ENCODE peak calls at places on chromosomes 11 and 22, in eight cellular contexts. S is HCT116, M is heart left ventricle, B is lung, P is RWPE2, Z is gastrocnemius medialis, W is dorsolateral prefrontal cortex, R is lower lobe of right lung. H is an unnamed sample.

GRCh38 chr11:65925397-65925796 is 6.2 kb downstream of the DRAP1 start:
- DNase-seq in Z (no peak), B (no peak), R (no peak), M (no peak), P (no peak), W (no peak), S (no peak), H (no peak)

GRCh38 chr11:134509381-134510068 is 97.5 kb upstream of the B3GAT1 start:
- DNase-seq in B (no peak), M (no peak), S (no peak), Z (no peak), P (no peak), W (no peak), R (peak), H (no peak)

GRCh38 chr22:30565341-30565740 is 9.1 kb downstream of the GAL3ST1 start:
- DNase-seq in Z (no peak), R (no peak), S (no peak), B (no peak), M (no peak), W (no peak), P (no peak), H (no peak)

GRCh38 chr11:27592111-27592780 is 85.7 kb upstream of the LIN7C start:
- DNase-seq in R (no peak), S (no peak), Z (no peak), W (no peak), P (no peak), B (no peak), M (no peak), H (no peak)

GRCh38 chr22:19870153-19871022 is 15.7 kb upstream of the GNB1L start:
- DNase-seq in R (peak), W (peak), Z (no peak), P (peak), S (no peak), B (no peak), M (no peak), H (no peak)

GRCh38 chr11:6268811-6269210 is 9.2 kb downstream of the CCKBR start:
- DNase-seq in P (no peak), W (no peak), Z (no peak), B (no peak), M (no peak), R (no peak), S (no peak), H (no peak)

GRCh38 chr11:2772544-2773031 is 72.8 kb upstream of the KCNQ1OT1 start:
- DNase-seq in B (no peak), M (peak), Z (no peak), W (peak), R (peak), P (peak), S (peak), H (peak)

GRCh38 chr11:93849201-93849600 is 1.2 kb downstream of the VSTM5 start:
- DNase-seq in R (no peak), Z (no peak), B (no peak), P (no peak), M (no peak), W (no peak), S (no peak), H (no peak)

GRCh38 chr11:17601206-17602075 is 54.4 kb downstream of the OTOG start:
- DNase-seq in R (no peak), P (no peak), Z (no peak), M (no peak), W (no peak), B (peak), S (no peak), H (peak)

GRCh38 chr11:43930868-43931716 is 11.3 kb upstream of the C11orf96 start:
- DNase-seq in W (no peak), R (no peak), P (no peak), B (no peak), Z (no peak), S (no peak), M (no peak), H (no peak)

GRCh38 chr22:30205281-30206115 is 41.1 kb downstream of the LIF start:
- DNase-seq in R (no peak), Z (peak), W (no peak), B (no peak), S (no peak), M (no peak), P (no peak), H (peak)

GRCh38 chr11:129960216-129961214 is 42.1 kb downstream of the PRDM10 start:
- DNase-seq in S (peak), W (no peak), P (no peak), B (no peak), M (no peak), Z (no peak), R (no peak), H (no peak)

GRCh38 chr11:25163421-25163820 is 666.6 kb downstream of the LUZP2 start:
- DNase-seq in P (no peak), R (no peak), W (no peak), S (no peak), M (no peak), Z (no peak), B (no peak), H (no peak)

GRCh38 chr11:65716774-65717405 is 3.7 kb downstream of the RNASEH2C start:
- DNase-seq in M (no peak), B (no peak), S (no peak), P (no peak), Z (no peak), R (no peak), W (no peak), H (no peak)

GRCh38 chr22:19892249-19892879 is 37.7 kb upstream of the GNB1L start:
- DNase-seq in S (no peak), Z (no peak), R (no peak), M (no peak), B (no peak), P (no peak), W (no peak), H (no peak)

GRCh38 chr22:49544286-49544685 is 283.4 kb downstream of the BRD1 start:
- DNase-seq in P (no peak), B (no peak), Z (no peak), S (no peak), W (no peak), R (peak), M (peak), H (no peak)

GRCh38 chr11:110086892-110087309 is 6.3 kb upstream of the ZC3H12C start:
- DNase-seq in W (no peak), R (no peak), P (peak), S (no peak), M (no peak), Z (no peak), B (no peak), H (no peak)

GRCh38 chr11:12050470-12050891 is 42.1 kb upstream of the DKK3 start:
- DNase-seq in R (no peak), W (no peak), B (no peak), Z (no peak), S (no peak), P (no peak), M (no peak), H (no peak)

GRCh38 chr22:46156031-46156430 is 5.7 kb downstream of the PPARA start:
- DNase-seq in B (no peak), Z (no peak), R (no peak), P (no peak), M (no peak), S (no peak), W (no peak), H (no peak)

GRCh38 chr11:72996959-72997358 is 145.2 kb downstream of the FCHSD2 start:
- DNase-seq in B (no peak), R (no peak), M (no peak), S (no peak), W (no peak), P (no peak), Z (no peak), H (no peak)

GRCh38 chr22:45023431-45023830 is 13.6 kb upstream of the PHF21B start:
- DNase-seq in S (no peak), B (no peak), P (no peak), W (no peak), M (no peak), Z (no peak), R (no peak), H (no peak)

GRCh38 chr22:45014658-45015057 is 4.9 kb upstream of the PHF21B start:
- DNase-seq in S (no peak), P (no peak), B (no peak), M (no peak), R (no peak), W (no peak), Z (no peak), H (no peak)

DNA sequence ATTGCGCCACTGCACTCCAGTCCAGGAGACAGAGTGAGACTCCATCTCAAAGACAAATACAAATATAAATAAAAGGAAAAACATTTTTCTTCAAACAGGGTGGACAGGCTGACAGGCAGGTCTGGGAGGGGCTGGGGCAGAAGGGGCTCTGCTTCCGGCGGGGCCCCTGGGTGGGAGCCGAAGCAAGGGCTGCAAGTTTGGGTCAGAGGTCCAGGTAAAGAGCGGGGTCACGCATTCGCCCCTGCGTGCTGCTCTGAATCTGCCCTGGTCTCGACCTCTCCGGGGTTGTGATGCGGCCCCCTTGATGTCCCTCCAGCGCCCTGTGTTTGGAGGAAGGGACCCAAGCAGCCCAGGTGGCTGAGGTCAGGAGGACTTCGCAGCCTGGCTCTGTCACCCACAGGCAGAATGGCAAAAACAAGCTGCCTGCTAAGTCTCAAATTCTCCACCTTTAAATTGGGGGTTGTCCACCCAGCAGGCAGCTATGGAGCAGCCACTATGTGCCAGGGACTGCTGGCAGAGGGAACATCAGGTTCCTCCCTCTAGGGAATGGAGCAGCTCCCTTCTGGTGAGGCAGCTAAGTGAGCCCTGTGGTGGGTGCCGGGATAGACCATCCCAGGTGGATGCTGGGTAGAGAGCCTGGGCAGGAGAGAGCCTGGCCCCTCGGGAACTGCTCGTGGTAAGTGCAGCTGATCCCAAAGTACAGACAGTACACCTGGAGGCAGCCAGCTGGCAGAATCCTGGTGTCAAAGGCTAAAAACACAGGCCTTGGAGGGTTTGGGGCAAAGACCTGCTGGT is 10.3 kb upstream of the PHF21B start:
- DNase-seq in W (no peak), B (no peak), Z (no peak), S (no peak), P (no peak), M (no peak), R (no peak), H (no peak)
- TF ChIP-seq CTCF in W (no peak), B (no peak), Z (no peak), S (no peak), P (no peak), M (no peak), R (no peak), H (no peak)

GRCh38 chr11:69350596-69350995 is 56.6 kb downstream of the MYEOV start:
- DNase-seq in P (no peak), S (no peak), R (no peak), B (no peak), M (no peak), Z (no peak), W (no peak), H (no peak)

GRCh38 chr11:69352715-69353325 is 58.9 kb downstream of the MYEOV start:
- DNase-seq in R (peak), S (peak), B (peak), P (peak), M (no peak), W (no peak), Z (no peak), H (no peak)

GRCh38 chr11:69353696-69354544 is 60.0 kb downstream of the MYEOV start:
- DNase-seq in P (no peak), S (no peak), Z (no peak), M (no peak), W (no peak), R (peak), B (peak), H (no peak)

GRCh38 chr11:69351460-69351859 is 57.5 kb downstream of the MYEOV start:
- DNase-seq in Z (no peak), M (no peak), B (no peak), R (no peak), S (no peak), P (no peak), W (no peak), H (no peak)

DNA sequence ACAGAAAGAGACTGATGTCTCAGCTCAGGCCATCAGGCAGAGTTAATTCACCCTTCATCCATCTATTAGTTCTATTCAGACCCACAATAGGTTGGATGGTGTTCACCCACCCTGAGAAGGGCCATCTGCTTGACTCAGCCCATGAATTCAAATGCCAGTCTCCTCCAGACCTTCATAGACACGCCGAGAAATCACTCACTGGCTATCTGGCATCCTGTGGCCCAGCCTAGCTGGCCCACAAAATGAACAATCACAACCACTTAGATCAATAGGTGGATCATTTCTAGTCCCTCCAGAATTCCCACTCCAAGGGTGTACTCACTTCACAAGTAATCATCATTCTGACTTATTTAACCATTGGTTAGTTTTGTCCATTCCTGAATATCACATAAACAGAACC is 58.2 kb downstream of the MYEOV start:
- DNase-seq in S (no peak), W (no peak), M (no peak), R (no peak), Z (no peak), B (no peak), P (no peak), H (no peak)
- H3K27ac ChIP-seq in S (peak), W (no peak), M (no peak), R (no peak), Z (no peak), B (no peak), P (peak), H (no peak)

DNA sequence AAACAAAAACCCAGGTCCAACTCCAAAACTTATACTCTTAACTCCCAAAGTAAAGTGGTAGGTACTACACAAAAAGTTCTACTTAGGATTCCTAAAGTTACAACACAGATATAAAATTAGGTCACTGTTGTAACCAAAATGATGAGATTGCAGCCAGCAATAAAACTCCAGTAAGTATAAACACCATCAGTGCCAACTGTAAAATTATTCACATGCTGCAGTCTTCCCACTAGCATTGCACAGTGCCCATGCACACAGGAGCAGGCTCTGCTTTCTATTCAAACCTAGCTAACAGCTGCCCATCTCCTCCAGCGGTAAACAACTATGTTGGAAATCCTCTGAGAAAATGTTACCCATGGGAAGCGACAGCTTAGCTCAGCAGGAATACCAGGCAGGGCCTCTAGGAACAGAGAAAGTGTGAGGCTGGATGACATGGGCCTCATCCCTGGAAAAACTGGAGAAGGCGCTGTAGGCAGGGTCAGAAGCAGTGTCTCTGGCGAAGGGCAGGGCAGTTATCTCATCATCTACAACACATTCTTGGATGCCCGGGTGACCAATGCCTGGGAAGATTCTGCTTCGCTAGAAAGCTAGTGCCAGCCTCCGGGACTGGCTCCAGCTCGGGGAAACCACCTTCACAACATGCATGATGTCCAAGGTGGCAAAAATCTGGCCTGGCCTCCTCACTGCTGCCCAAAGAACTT is 9.1 kb downstream of the CPT1A start:
- DNase-seq in Z (no peak), M (no peak), R (no peak), P (no peak), W (no peak), S (no peak), B (no peak), H (peak)
- TF ChIP-seq CTCF in Z (no peak), M (no peak), R (no peak), P (no peak), W (no peak), S (no peak), B (no peak), H (no peak)

GRCh38 chr11:104995001-104995408 is 26.6 kb upstream of the CASP4 start:
- DNase-seq in W (no peak), B (no peak), R (no peak), M (no peak), P (no peak), S (no peak), Z (no peak), H (no peak)

GRCh38 chr11:104997288-104997687 is 25.7 kb downstream of the CASP5 start:
- DNase-seq in M (no peak), R (no peak), P (no peak), B (no peak), W (no peak), Z (no peak), S (no peak), H (no peak)

GRCh38 chr11:104992781-104993180 is 24.4 kb upstream of the CASP4 start:
- DNase-seq in P (no peak), B (no peak), W (no peak), R (no peak), S (no peak), Z (no peak), M (no peak), H (no peak)

DNA sequence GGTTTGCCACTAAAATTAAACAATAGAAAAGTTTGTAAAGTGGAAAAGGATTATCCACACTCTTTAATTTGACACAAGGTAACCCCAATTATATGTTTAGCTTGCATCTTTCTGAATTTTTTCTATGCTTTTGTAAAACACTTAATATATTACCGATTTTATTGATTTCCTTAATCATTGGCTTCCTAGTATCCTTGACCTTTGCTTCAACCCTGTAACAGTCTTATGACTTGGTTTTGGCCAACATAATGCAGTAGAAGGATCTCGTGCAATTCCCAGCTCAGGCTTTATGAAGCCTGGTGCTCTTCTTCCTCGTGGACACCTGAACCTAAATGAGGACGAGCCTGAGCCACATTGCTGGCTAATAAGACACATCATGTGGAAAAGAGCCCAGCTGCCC is 23.6 kb upstream of the CASP4 start:
- DNase-seq in Z (no peak), M (no peak), S (no peak), P (no peak), W (no peak), R (no peak), B (no peak), H (no peak)
- H3K27ac ChIP-seq in Z (no peak), M (no peak), S (no peak), P (no peak), W (no peak), R (no peak), B (no peak), H (no peak)

GRCh38 chr11:118311518-118311917 is 7.0 kb downstream of the CD3E start:
- DNase-seq in Z (no peak), B (no peak), R (no peak), M (no peak), P (no peak), S (no peak), W (no peak), H (no peak)

GRCh38 chr11:118314985-118315384 is 10.5 kb downstream of the CD3E start:
- DNase-seq in M (no peak), P (no peak), S (no peak), W (no peak), Z (no peak), B (no peak), R (no peak), H (no peak)

GRCh38 chr11:118310781-118311485 is 6.4 kb downstream of the CD3E start:
- DNase-seq in R (no peak), B (no peak), W (no peak), Z (no peak), M (no peak), P (no peak), S (no peak), H (no peak)

GRCh38 chr11:118312328-118312727 is 7.8 kb downstream of the CD3E start:
- DNase-seq in M (no peak), R (no peak), P (no peak), B (no peak), W (no peak), S (no peak), Z (no peak), H (no peak)

DNA sequence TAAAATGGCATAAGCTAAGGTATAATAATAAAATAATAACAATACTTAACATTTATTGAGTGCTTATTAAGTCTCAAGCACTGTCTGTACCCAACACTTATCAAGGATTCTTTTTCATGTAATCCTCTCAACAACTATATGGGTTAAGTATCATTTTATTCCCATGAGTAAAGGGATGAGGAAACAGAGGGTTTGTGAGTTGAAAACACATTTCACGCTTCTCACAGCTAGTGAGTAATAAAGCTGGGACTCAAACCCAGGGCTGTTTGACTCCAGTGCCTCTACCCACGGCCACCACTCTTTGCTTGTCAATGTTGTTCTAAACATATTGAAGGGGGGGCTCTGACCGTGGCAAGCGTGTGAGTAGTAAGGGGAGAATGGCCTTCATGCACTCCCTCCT is 8.7 kb downstream of the CD3E start:
- DNase-seq in M (no peak), S (no peak), P (no peak), W (no peak), Z (no peak), R (no peak), B (no peak), H (no peak)
- TF ChIP-seq CTCF in M (no peak), S (no peak), P (no peak), W (no peak), Z (no peak), R (no peak), B (no peak), H (no peak)

GRCh38 chr11:128467610-128468041 is 119.7 kb downstream of the ETS1 start:
- DNase-seq in Z (peak), R (no peak), W (no peak), P (no peak), S (peak), M (peak), B (no peak), H (no peak)

GRCh38 chr11:128468106-128468505 is 119.3 kb downstream of the ETS1 start:
- DNase-seq in S (no peak), W (no peak), P (no peak), M (no peak), Z (no peak), B (no peak), R (no peak), H (no peak)

GRCh38 chr11:128471138-128471661 is 116.2 kb downstream of the ETS1 start:
- DNase-seq in S (no peak), W (no peak), Z (no peak), R (no peak), P (no peak), M (peak), B (no peak), H (no peak)

GRCh38 chr11:128470081-128470480 is 117.3 kb downstream of the ETS1 start:
- DNase-seq in W (no peak), R (no peak), Z (no peak), B (no peak), S (no peak), P (no peak), M (no peak), H (no peak)

DNA sequence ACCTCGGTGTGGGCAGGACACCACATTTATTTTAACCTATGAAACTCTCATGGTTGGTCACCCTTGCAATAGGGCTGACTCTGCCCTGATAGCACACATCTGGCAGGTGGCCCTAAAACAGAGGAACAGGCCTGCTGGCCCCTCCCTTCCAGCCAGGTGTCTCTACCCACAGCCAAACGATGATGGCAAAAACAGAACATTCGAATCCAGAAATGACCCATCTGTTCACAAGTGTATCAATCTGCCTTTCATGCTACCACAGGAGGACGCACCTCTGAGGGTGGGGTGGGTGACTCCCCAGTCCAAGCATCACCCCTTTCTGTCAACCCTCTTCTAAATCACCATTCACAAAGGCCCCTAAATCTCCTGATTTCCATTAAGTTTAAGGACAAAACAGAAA is 118.1 kb downstream of the ETS1 start:
- DNase-seq in Z (no peak), S (no peak), W (no peak), R (no peak), B (no peak), M (no peak), P (no peak), H (no peak)
- H3K27ac ChIP-seq in Z (peak), S (no peak), W (no peak), R (peak), B (peak), M (peak), P (no peak), H (no peak)

H was measured in testis.